ENCODE peak calls at places on chromosomes 2 and 18, in five cellular contexts. B is neuronal stem cell, Z is IMR-90, A is colonic mucosa, J is Karpas-422. G is an unnamed sample.

GRCh38 chr2:128666596-128666995 is 347.9 kb upstream of the HS6ST1 start:
- DNase-seq in B (no peak), Z (no peak), A (no peak), J (no peak), G (no peak)

GRCh38 chr2:45210466-45211195 is 201.4 kb upstream of the SIX2 start:
- DNase-seq in B (no peak), Z (peak; percentile 60), A (no peak), J (peak; percentile 66), G (no peak)

GRCh38 chr2:126614529-126615279 is 41.3 kb upstream of the GYPC start:
- DNase-seq in B (no peak), Z (peak; percentile 25), A (no peak), J (no peak), G (no peak)

GRCh38 chr2:74416721-74417120 is 4.7 kb downstream of the C2orf81 start:
- DNase-seq in B (no peak), Z (no peak), A (no peak), J (no peak), G (no peak)

GRCh38 chr2:211405036-211405435 is 848.6 kb downstream of the CPS1 start:
- DNase-seq in B (no peak), Z (no peak), A (no peak), J (no peak), G (no peak)

GRCh38 chr2:136932700-136933099 is 167.4 kb downstream of the THSD7B start:
- DNase-seq in B (peak; percentile 42), Z (no peak), A (no peak), J (peak; percentile 67), G (peak; percentile 15)

GRCh38 chr2:42957109-42958035 is 165.0 kb upstream of the HAAO start:
- DNase-seq in B (no peak), Z (peak; percentile 55), A (no peak), J (no peak), G (no peak)

GRCh38 chr2:106990307-106990706 is 104.3 kb upstream of the ST6GAL2 start:
- DNase-seq in B (no peak), Z (peak; percentile 59), A (no peak), J (no peak), G (no peak)

GRCh38 chr2:111119847-111120252 is 864 bp upstream of the BCL2L11 start:
- DNase-seq in B (peak; percentile 27), Z (no peak), A (no peak), J (no peak), G (no peak)

GRCh38 chr2:9634121-9634520 is 3.3 kb upstream of the YWHAQ start:
- DNase-seq in B (no peak), Z (no peak), A (no peak), J (no peak), G (no peak)

GRCh38 chr18:67359868-67360838 is 156.4 kb downstream of the DSEL start:
- DNase-seq in B (no peak), Z (peak; percentile 96), A (no peak), J (no peak), G (no peak)

GRCh38 chr2:23595601-23596251 is 210.7 kb downstream of the KLHL29 start:
- DNase-seq in B (peak; percentile 54), Z (peak; percentile 13), A (no peak), J (no peak), G (no peak)

GRCh38 chr18:10949655-10950054 is 199.7 kb downstream of the PIEZO2 start:
- DNase-seq in B (no peak), Z (peak; percentile 2), A (no peak), J (no peak), G (no peak)

GRCh38 chr18:10950876-10951630 is 198.3 kb downstream of the PIEZO2 start:
- DNase-seq in B (no peak), Z (no peak), A (no peak), J (no peak), G (no peak)

GRCh38 chr18:10948421-10948820 is 200.9 kb downstream of the PIEZO2 start:
- DNase-seq in B (no peak), Z (no peak), A (no peak), J (no peak), G (no peak)

GRCh38 chr18:10951631-10952544 is 197.5 kb downstream of the PIEZO2 start:
- DNase-seq in B (no peak), Z (no peak), A (no peak), J (no peak), G (no peak)

GRCh38 chr18:10950080-10950875 is 199.1 kb downstream of the PIEZO2 start:
- DNase-seq in B (no peak), Z (no peak), A (no peak), J (no peak), G (no peak)
- H3K9ac ChIP-seq in B (no peak overlapping the region), Z (no peak overlapping the region), A (no peak overlapping the region), J (no peak overlapping the region), G (no peak overlapping the region)

DNA sequence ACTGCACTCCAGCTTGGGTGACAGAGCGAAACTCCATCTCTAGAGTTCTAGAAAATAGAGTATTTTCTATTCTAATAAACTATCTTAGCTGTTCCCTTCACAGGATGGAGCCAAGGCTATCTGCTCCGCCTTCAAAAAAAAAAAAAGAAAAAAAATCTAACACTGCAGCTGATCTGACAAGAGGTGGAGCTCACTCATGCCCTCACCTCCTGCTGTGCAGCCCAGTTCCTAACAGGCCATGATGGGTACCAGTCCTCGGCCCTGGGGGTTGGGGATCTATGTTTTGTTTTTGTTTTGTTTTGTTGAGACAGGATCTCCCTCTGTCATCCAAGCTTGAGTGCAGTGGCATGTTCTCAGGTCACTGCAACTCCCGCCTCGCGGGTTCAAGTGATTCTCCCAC is 3.0 kb downstream of the WDSUB1 start:
- DNase-seq in B (no peak), Z (no peak), A (no peak), J (no peak), G (no peak)
- H3K27ac ChIP-seq in B (no peak overlapping the region), Z (no peak overlapping the region), A (no peak overlapping the region), J (no peak overlapping the region), G (no peak overlapping the region)

GRCh38 chr2:96323849-96324248 is 1.3 kb upstream of the ITPRIPL1 start:
- DNase-seq in B (no peak), Z (no peak), A (no peak), J (no peak), G (no peak)

GRCh38 chr2:96325884-96326255 is 753 bp downstream of the ITPRIPL1 start:
- DNase-seq in B (no peak), Z (no peak), A (no peak), J (peak; percentile 73), G (peak; percentile 60)

GRCh38 chr2:96326564-96326963 is 1.4 kb downstream of the ITPRIPL1 start:
- DNase-seq in B (no peak), Z (no peak), A (no peak), J (no peak), G (no peak)

GRCh38 chr2:96324716-96325037 is 440 bp upstream of the ITPRIPL1 start:
- DNase-seq in B (no peak), Z (no peak), A (no peak), J (no peak), G (no peak)

GRCh38 chr2:96325038-96325883 is at the start of gene ITPRIPL1:
- DNase-seq in B (no peak), Z (no peak), A (no peak), J (peak; percentile 74), G (peak; percentile 60)
- H3K9ac ChIP-seq in B (peak within 1 kb of the TSS; percentile 66), Z (peak within 1 kb of the TSS; percentile 36), A (peak within 1 kb of the TSS; percentile 74), J (peak within 1 kb of the TSS; percentile 86), G (peak within 1 kb of the TSS; percentile 69)

GRCh38 chr2:239113164-239113563 is 265.3 kb downstream of the TWIST2 start:
- DNase-seq in B (no peak), Z (peak; percentile 31), A (peak; percentile 27), J (no peak), G (no peak)
- H3K27ac ChIP-seq in B (no peak overlapping the region), Z (no peak overlapping the region), A (no peak overlapping the region), J (no peak overlapping the region), G (no peak overlapping the region)

GRCh38 chr2:204272089-204272488 is 273.2 kb upstream of the PARD3B start:
- DNase-seq in B (no peak), Z (no peak), A (no peak), J (no peak), G (no peak)
- H3K9ac ChIP-seq in B (no peak overlapping the region), Z (no peak overlapping the region), A (no peak overlapping the region), J (no peak overlapping the region), G (no peak overlapping the region)

GRCh38 chr2:237353207-237353606 is 60.8 kb downstream of the COL6A3 start:
- DNase-seq in B (no peak), Z (no peak), A (no peak), J (no peak), G (no peak)

GRCh38 chr2:237358721-237359595 is 55.0 kb downstream of the COL6A3 start:
- DNase-seq in B (no peak), Z (no peak), A (no peak), J (no peak), G (no peak)

GRCh38 chr2:237352279-237352845 is 61.6 kb downstream of the COL6A3 start:
- DNase-seq in B (no peak), Z (no peak), A (no peak), J (no peak), G (no peak)

GRCh38 chr2:237354930-237355329 is 59.0 kb downstream of the COL6A3 start:
- DNase-seq in B (no peak), Z (peak; percentile 72), A (no peak), J (no peak), G (no peak)

GRCh38 chr2:237355726-237356125 is 58.2 kb downstream of the COL6A3 start:
- DNase-seq in B (no peak), Z (no peak), A (no peak), J (no peak), G (no peak)
- H3K27ac ChIP-seq in B (no peak overlapping the region), Z (peak overlapping the region; percentile 5), A (no peak overlapping the region), J (no peak overlapping the region), G (no peak overlapping the region)

DNA sequence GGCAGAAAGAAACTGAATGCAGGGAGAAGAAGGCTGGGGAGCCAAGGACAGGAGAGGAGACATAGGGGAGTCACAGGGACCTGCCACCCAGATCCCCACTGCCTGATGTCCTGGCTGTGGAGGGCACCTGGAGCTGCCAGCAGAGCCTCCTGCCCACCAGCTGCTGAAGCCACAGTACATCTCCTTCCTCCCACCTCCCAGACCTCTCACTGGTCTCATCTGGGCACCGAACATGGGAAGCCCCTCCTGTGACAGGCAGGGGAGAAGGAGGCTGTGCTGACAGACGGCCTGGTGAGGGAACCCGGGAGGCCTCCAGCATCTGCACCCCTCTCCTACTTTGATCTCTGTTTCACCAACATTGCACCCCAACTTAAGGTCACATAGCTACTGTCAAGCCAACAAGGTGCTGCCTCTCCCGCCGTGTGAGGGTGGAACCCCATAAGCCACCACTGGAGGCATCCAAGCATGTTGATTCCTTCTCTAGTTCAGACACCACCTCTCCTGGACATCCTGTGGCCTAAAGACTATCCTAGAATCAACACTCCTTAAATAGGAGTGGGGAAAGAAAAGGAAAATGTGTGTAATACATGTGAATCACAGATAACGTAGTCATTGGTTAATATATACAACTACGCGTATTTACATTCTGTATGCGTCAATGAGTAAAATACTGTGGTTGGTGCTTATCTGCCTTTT is 3.6 kb upstream of the RNPEPL1 start:
- DNase-seq in B (no peak), Z (peak; percentile 88), A (peak; percentile 23), J (no peak), G (peak; percentile 33)
- H3K9ac ChIP-seq in B (no peak overlapping the region), Z (no peak overlapping the region), A (peak overlapping the region; percentile 80), J (peak overlapping the region; percentile 84), G (peak overlapping the region; percentile 81)

G was measured in DND-41.